ENCODE peak calls at places on chromosomes 7 and 10, in six cellular contexts. D is stomach, W is GM23248, Y is IMR-90, R is SJSA1, B is lower lobe of right lung. X is an unnamed sample.
A peak's percentile ranks its signal among the peaks of the same experiment; 100 is the strongest.

GRCh38 chr10:32680803-32681557 is 235.0 kb downstream of the CCDC7 start:
- DNase-seq in Y (no peak), W (peak; percentile 32), B (no peak), R (peak; percentile 68), D (no peak), X (no peak)

GRCh38 chr10:7475046-7475860 is 64.4 kb upstream of the SFMBT2 start:
- DNase-seq in Y (no peak), R (no peak), D (no peak), W (no peak), B (no peak), X (no peak)

GRCh38 chr10:72390785-72391184 is 36.1 kb upstream of the DNAJB12 start:
- DNase-seq in D (no peak), W (no peak), Y (no peak), B (no peak), R (no peak), X (no peak)

GRCh38 chr10:84588971-84589370 is 260.6 kb downstream of the CCSER2 start:
- DNase-seq in R (no peak), D (no peak), Y (no peak), B (no peak), W (no peak), X (no peak)

GRCh38 chr7:21867816-21868646 is 77.7 kb downstream of the CDCA7L start:
- DNase-seq in D (no peak), W (no peak), B (no peak), Y (no peak), R (no peak), X (no peak)

GRCh38 chr10:7318836-7319235 is 92.0 kb downstream of the SFMBT2 start:
- DNase-seq in D (no peak), Y (no peak), W (no peak), B (no peak), R (no peak), X (no peak)

GRCh38 chr10:31830887-31831286 is 97.7 kb downstream of the ARHGAP12 start:
- DNase-seq in Y (peak; percentile 71), B (no peak), R (no peak), W (peak; percentile 49), D (no peak), X (no peak)

GRCh38 chr7:135930565-135931423 is 46.4 kb downstream of the MTPN start:
- DNase-seq in W (peak; percentile 93), R (no peak), D (no peak), Y (peak; percentile 62), B (no peak), X (no peak)

GRCh38 chr7:57423768-57424167 is 26.2 kb upstream of the ZNF716 start:
- DNase-seq in R (no peak), W (no peak), Y (no peak), B (no peak), D (no peak), X (no peak)
- H3K9me3 ChIP-seq in R (peaks cover 7% of the 10 kb centered on the region), W (no peaks in the 10 kb centered on the region), Y (peaks cover 20% of the 10 kb centered on the region), B (no peaks in the 10 kb centered on the region), D (peaks cover 61% of the 10 kb centered on the region), X (no peaks in the 10 kb centered on the region)

GRCh38 chr7:55522268-55522902 is 49.9 kb downstream of the VOPP1 start:
- DNase-seq in R (no peak), B (no peak), Y (no peak), W (no peak), D (peak; percentile 23), X (no peak)

GRCh38 chr7:55520426-55521140 is 51.7 kb downstream of the VOPP1 start:
- DNase-seq in D (no peak), Y (no peak), W (no peak), B (no peak), R (no peak), X (no peak)

GRCh38 chr7:55523366-55523765 is 48.9 kb downstream of the VOPP1 start:
- DNase-seq in Y (no peak), D (peak; percentile 22), B (no peak), W (peak; percentile 23), R (no peak), X (no peak)

GRCh38 chr7:55518836-55519235 is 53.5 kb downstream of the VOPP1 start:
- DNase-seq in Y (no peak), B (no peak), W (no peak), D (no peak), R (no peak), X (no peak)

DNA sequence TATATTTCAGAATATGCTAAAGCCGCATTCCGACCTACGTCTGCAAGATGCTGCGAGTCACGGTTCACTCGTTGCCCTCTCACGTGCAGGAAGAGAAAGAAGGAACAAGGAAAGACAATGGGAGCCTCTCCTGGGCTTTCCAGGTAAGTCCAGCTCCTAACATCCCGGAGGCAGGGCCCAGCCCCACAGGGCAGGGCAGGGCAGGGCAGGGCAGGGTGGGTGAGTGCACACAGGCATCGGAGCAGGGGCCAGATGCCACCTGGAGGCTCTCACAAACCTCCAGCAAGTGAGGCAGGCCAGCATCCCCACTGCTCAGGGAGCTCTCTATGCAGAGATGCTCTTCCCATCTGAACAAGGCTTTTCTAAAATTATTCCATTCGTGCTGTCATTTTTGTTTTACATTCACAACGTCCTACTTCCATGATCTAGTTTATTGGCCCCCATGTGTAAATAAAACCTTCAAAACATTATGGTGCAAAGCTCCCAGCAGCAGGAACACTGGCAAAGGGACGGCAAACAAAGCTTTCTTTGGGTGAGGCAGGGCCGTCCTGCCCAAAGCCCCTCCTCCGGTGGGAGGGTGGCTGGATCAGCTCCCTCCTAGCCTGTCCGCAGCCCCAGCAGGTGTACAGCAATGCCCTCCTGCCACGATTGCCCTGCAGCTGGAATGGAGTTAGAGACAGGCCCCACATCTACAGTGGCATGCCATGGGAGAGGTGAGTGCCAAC is 50.6 kb downstream of the VOPP1 start:
- DNase-seq in B (no peak), Y (peak; percentile 13), W (no peak), R (no peak), D (peak; percentile 21), X (no peak)
- H3K9me3 ChIP-seq in B (no peaks in the 10 kb centered on the region), Y (no peaks in the 10 kb centered on the region), W (no peaks in the 10 kb centered on the region), R (no peaks in the 10 kb centered on the region), D (no peaks in the 10 kb centered on the region), X (no peaks in the 10 kb centered on the region)

GRCh38 chr10:36994886-36995285 is 130.5 kb upstream of the ANKRD30A start:
- DNase-seq in R (no peak), B (no peak), W (no peak), D (no peak), Y (no peak), X (no peak)
- H3K9me3 ChIP-seq in R (no peaks in the 10 kb centered on the region), B (no peaks in the 10 kb centered on the region), W (no peaks in the 10 kb centered on the region), D (peaks cover under 1% of the 10 kb centered on the region), Y (peaks cover 7% of the 10 kb centered on the region), X (no peaks in the 10 kb centered on the region)

DNA sequence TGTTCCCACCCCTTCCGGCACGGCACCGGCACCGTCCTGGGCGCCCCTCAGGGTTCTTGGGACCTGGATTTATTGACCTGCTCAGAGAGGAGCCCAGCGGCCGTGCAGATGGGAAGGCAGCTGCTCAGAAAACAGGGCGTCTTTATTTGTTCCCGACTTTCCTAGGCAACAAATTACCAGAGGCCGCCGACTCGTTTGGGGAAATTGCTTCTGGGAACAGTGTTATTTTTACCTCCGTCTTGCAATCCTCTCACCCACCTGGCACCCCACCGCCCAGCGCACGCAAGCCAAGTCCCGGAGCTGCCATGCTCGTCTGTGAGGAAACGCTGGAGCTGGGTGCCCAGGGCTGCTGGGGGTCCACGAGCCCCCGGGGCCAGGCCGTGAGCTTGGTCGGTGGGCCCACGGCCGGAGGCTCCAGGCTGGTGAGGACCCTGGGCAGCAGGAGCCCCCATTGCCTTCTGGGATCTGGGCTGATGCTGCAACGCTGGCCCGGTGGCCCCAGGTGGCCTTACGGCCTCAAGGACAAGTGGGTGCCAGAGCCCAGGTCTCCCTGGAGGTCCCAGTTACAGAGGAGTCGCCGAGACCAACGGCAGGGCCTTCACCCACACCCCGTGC is 14.8 kb upstream of the ADGRA1 start:
- DNase-seq in Y (no peak), B (no peak), D (no peak), R (no peak), W (no peak), X (no peak)
- H3K9me3 ChIP-seq in Y (no peaks in the 10 kb centered on the region), B (no peaks in the 10 kb centered on the region), D (no peaks in the 10 kb centered on the region), R (no peaks in the 10 kb centered on the region), W (no peaks in the 10 kb centered on the region), X (no peaks in the 10 kb centered on the region)

X was measured in T-helper 17 cell.